ENCODE peak calls at places on chromosomes 5 and 9, in four cellular contexts. Y, L, M and C are unnamed samples.

GRCh38 chr9:108622467-108622866 is 233.3 kb downstream of the ACTL7B start:
- DNase-seq in Y (no peak), L (no peak), M (no peak), C (peak)

GRCh38 chr9:102435427-102435826 is 559.7 kb upstream of the CYLC2 start:
- DNase-seq in Y (no peak), L (no peak), M (no peak), C (no peak)

GRCh38 chr5:107329850-107330249 is 340.9 kb downstream of the EFNA5 start:
- DNase-seq in Y (no peak), L (no peak), M (no peak), C (no peak)

GRCh38 chr5:106097308-106097707 is 1573.4 kb downstream of the EFNA5 start:
- DNase-seq in Y (no peak), L (no peak), M (no peak), C (no peak)

GRCh38 chr5:127056896-127057295 is 16.4 kb downstream of the C5orf63 start:
- DNase-seq in Y (no peak), L (no peak), M (no peak), C (peak)

GRCh38 chr9:129290606-129291005 is 112.5 kb upstream of the IER5L start:
- DNase-seq in Y (no peak), L (no peak), M (no peak), C (no peak)

GRCh38 chr5:59097116-59097515 is 514.2 kb downstream of the RAB3C start:
- DNase-seq in Y (no peak), L (no peak), M (no peak), C (no peak)

GRCh38 chr5:174542466-174542865 is 181.9 kb upstream of the MSX2 start:
- DNase-seq in Y (no peak), L (no peak), M (no peak), C (no peak)

GRCh38 chr5:159825551-159826051 is 90.7 kb upstream of the ADRA1B start:
- DNase-seq in Y (no peak), L (peak), M (no peak), C (no peak)

GRCh38 chr5:24183941-24184340 is 460.8 kb downstream of the CDH10 start:
- DNase-seq in Y (no peak), L (no peak), M (no peak), C (no peak)

GRCh38 chr5:177336112-177336511 is 15.4 kb downstream of the LMAN2 start:
- DNase-seq in Y (no peak), L (no peak), M (no peak), C (peak)

GRCh38 chr5:157858527-157859226 is at the start of gene CLINT1:
- DNase-seq in Y (peak), L (no peak), M (peak), C (peak)
- TF ChIP-seq POLR2AphosphoS5 in Y (peak), L (peak), M (peak), C (peak)

GRCh38 chr9:110969971-110970381 is 68.3 kb downstream of the LPAR1 start:
- DNase-seq in Y (no peak), L (no peak), M (no peak), C (no peak)
- TF ChIP-seq SPI1 in Y (no peak), L (no peak), M (no peak), C (no peak)

GRCh38 chr5:91219141-91219802 is 163.8 kb downstream of the ARRDC3 start:
- DNase-seq in Y (no peak), L (no peak), M (no peak), C (peak)
- TF ChIP-seq POLR2AphosphoS5 in Y (no peak), L (no peak), M (no peak), C (no peak)

GRCh38 chr5:134438641-134439621 is 27.2 kb upstream of the CDKN2AIPNL start:
- DNase-seq in Y (no peak), L (no peak), M (no peak), C (no peak)
- TF ChIP-seq SPI1 in Y (no peak), L (no peak), M (no peak), C (no peak)

DNA sequence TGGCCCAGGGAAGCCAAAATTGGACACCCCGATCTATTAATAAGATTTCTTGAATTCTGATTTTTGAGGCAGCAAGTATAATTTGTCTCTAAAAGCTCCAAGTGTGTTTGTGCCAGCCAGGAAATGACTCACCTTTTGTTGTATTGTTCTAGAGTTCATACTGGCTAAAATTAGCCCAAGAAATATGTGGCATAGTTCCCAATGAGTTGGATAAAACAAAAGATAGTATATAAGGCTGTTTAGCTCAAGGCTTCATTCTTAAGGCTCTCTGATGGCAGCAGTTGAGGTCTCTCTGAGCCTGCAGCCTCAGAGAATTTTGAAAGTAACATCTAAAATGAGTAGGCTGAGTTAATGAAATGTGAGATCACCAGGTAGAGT is 21.6 kb downstream of the HMGXB3 start:
- DNase-seq in Y (no peak), L (no peak), M (no peak), C (no peak)
- TF ChIP-seq POLR2AphosphoS5 in Y (no peak), L (no peak), M (no peak), C (no peak)

GRCh38 chr5:144032375-144032774 is 138.1 kb downstream of the YIPF5 start:
- DNase-seq in Y (no peak), L (no peak), M (no peak), C (no peak)
- TF ChIP-seq SPI1 in Y (no peak), L (no peak), M (no peak), C (no peak)

GRCh38 chr9:117403848-117404247 is 11.0 kb downstream of the ASTN2 start:
- DNase-seq in Y (no peak), L (no peak), M (no peak), C (no peak)

GRCh38 chr9:117409321-117409720 is 5.5 kb downstream of the ASTN2 start:
- DNase-seq in Y (no peak), L (no peak), M (no peak), C (no peak)

GRCh38 chr9:117403403-117403811 is 11.4 kb downstream of the ASTN2 start:
- DNase-seq in Y (no peak), L (no peak), M (no peak), C (no peak)

GRCh38 chr9:117407436-117408022 is 7.3 kb downstream of the ASTN2 start:
- DNase-seq in Y (no peak), L (no peak), M (no peak), C (no peak)

GRCh38 chr9:117405950-117406705 is 8.7 kb downstream of the ASTN2 start:
- DNase-seq in Y (no peak), L (no peak), M (no peak), C (no peak)
- TF ChIP-seq POLR2AphosphoS5 in Y (no peak), L (no peak), M (no peak), C (no peak)

GRCh38 chr9:4740623-4741364 is at the start of gene AK3:
- DNase-seq in Y (peak), L (no peak), M (peak), C (peak)
- TF ChIP-seq SPI1 in Y (no peak), L (no peak), M (no peak), C (peak)